ENCODE peak calls at places on chromosome 2, in six cellular contexts. Y, E, M, Q, W and N are unnamed samples.

GRCh38 chr2:217912030-217913024 is 90.5 kb downstream of the TNS1 start:
- DNase-seq in Y (no peak), E (no peak), M (no peak), Q (no peak), W (no peak), N (no peak)

GRCh38 chr2:85662899-85663683 is 4.9 kb downstream of the SFTPB start:
- DNase-seq in Y (peak; percentile 97), E (no peak), M (no peak), Q (peak; percentile 62), W (peak; percentile 30), N (no peak)

GRCh38 chr2:166568409-166568808 is 74.4 kb upstream of the SCN7A start:
- DNase-seq in Y (no peak), E (no peak), M (no peak), Q (no peak), W (no peak), N (no peak)

GRCh38 chr2:226618875-226619605 is 180.6 kb downstream of the IRS1 start:
- DNase-seq in Y (peak; percentile 28), E (no peak), M (no peak), Q (peak; percentile 19), W (no peak), N (no peak)

GRCh38 chr2:159922563-159922962 is 124.6 kb upstream of the CD302 start:
- DNase-seq in Y (peak; percentile 68), E (no peak), M (no peak), Q (no peak), W (no peak), N (no peak)

GRCh38 chr2:17148298-17149228 is 369.7 kb downstream of the RAD51AP2 start:
- DNase-seq in Y (peak; percentile 36), E (no peak), M (no peak), Q (no peak), W (no peak), N (no peak)

GRCh38 chr2:41717883-41718282 is 329.9 kb upstream of the PKDCC start:
- DNase-seq in Y (no peak), E (no peak), M (no peak), Q (peak; percentile 45), W (no peak), N (no peak)

GRCh38 chr2:100482741-100483140 is 12.5 kb downstream of the NMS start:
- DNase-seq in Y (no peak), E (no peak), M (no peak), Q (no peak), W (peak; percentile 7), N (no peak)

GRCh38 chr2:68769586-68770270 is 35.1 kb downstream of the ARHGAP25 start:
- DNase-seq in Y (no peak), E (no peak), M (no peak), Q (no peak), W (no peak), N (peak; percentile 13)

GRCh38 chr2:204183608-204184007 is 247.0 kb downstream of the ICOS start:
- DNase-seq in Y (no peak), E (no peak), M (no peak), Q (no peak), W (no peak), N (no peak)

GRCh38 chr2:120306091-120306490 is 39.8 kb upstream of the INHBB start:
- DNase-seq in Y (no peak), E (no peak), M (no peak), Q (no peak), W (no peak), N (no peak)